ENCODE peak calls at places on chromosomes 11 and 22, in four cellular contexts. S is HEK293T, X is HepG2, O is K562. E is an unnamed sample.
A peak's percentile ranks its signal among the peaks of the same experiment; 100 is the strongest.

GRCh38 chr11:123145661-123146060 is 49.4 kb downstream of the CLMP start:
- DNase-seq in S (no peak), X (no peak), O (no peak), E (no peak)

GRCh38 chr11:41784513-41785335 is 325.3 kb upstream of the LRRC4C start:
- DNase-seq in S (no peak), X (no peak), O (no peak), E (no peak)

GRCh38 chr11:84249344-84250135 is 963.4 kb upstream of the CCDC90B start:
- DNase-seq in S (no peak), X (no peak), O (no peak), E (peak; percentile 25)

GRCh38 chr11:60915250-60915914 is 1.4 kb downstream of the TMEM109 start:
- DNase-seq in S (peak; percentile 44), X (no peak), O (no peak), E (peak; percentile 69)

GRCh38 chr11:8209208-8209807 is 40.5 kb upstream of the RIC3 start:
- DNase-seq in S (peak; percentile 62), X (no peak), O (peak; percentile 75), E (no peak)

GRCh38 chr11:44887598-44887997 is 63.1 kb downstream of the TP53I11 start:
- DNase-seq in S (no peak), X (no peak), O (no peak), E (no peak)

GRCh38 chr22:42769574-42770447 is 49.1 kb upstream of the A4GALT start:
- DNase-seq in S (no peak), X (no peak), O (peak; percentile 62), E (peak; percentile 44)

GRCh38 chr11:45147871-45148270 is 1.4 kb downstream of the PRDM11 start:
- DNase-seq in S (no peak), X (no peak), O (no peak), E (no peak)

GRCh38 chr22:30079952-30080533 is at the start of gene HORMAD2:
- DNase-seq in S (no peak), X (no peak), O (no peak), E (no peak)

GRCh38 chr11:64639885-64640284 is 48.9 kb downstream of the SLC22A12 start:
- DNase-seq in S (no peak), X (no peak), O (no peak), E (no peak)

GRCh38 chr11:10529279-10529678 is 11.7 kb downstream of the RNF141 start:
- DNase-seq in S (no peak), X (no peak), O (no peak), E (no peak)

GRCh38 chr11:63099555-63099954 is 44.5 kb downstream of the SLC22A24 start:
- DNase-seq in S (no peak), X (no peak), O (no peak), E (no peak)

GRCh38 chr22:29563652-29564460 is 10.3 kb upstream of the THOC5 start:
- DNase-seq in S (no peak), X (no peak), O (no peak), E (no peak)

GRCh38 chr11:118002010-118002540 is 15.9 kb downstream of the IL10RA start:
- DNase-seq in S (no peak), X (no peak), O (peak; percentile 62), E (no peak)

GRCh38 chr22:18103527-18104269 is 6.9 kb upstream of the TUBA8 start:
- DNase-seq in S (no peak), X (no peak), O (no peak), E (peak; percentile 65)

GRCh38 chr22:49942565-49943404 is 17.8 kb upstream of the PIM3 start:
- DNase-seq in S (no peak), X (peak; percentile 92), O (no peak), E (no peak)

GRCh38 chr22:25024895-25025294 is 72.4 kb downstream of the KIAA1671 start:
- DNase-seq in S (no peak), X (no peak), O (no peak), E (no peak)

GRCh38 chr11:71311176-71311925 is 59.0 kb upstream of the SHANK2 start:
- DNase-seq in S (no peak), X (no peak), O (no peak), E (no peak)

GRCh38 chr11:64409707-64410395 is 50.9 kb downstream of the RPS6KA4 start:
- DNase-seq in S (peak; percentile 33), X (no peak), O (no peak), E (no peak)

GRCh38 chr11:21625982-21626381 is 566.9 kb upstream of the ANO5 start:
- DNase-seq in S (no peak), X (no peak), O (no peak), E (no peak)

GRCh38 chr11:21628641-21629040 is 564.2 kb upstream of the ANO5 start:
- DNase-seq in S (no peak), X (no peak), O (no peak), E (no peak)

GRCh38 chr11:21622995-21623394 is 569.9 kb upstream of the ANO5 start:
- DNase-seq in S (no peak), X (no peak), O (no peak), E (no peak)
- TF ChIP-seq TARDBP in S (no peak), X (no peak), O (no peak), E (no peak)

GRCh38 chr11:47470671-47471070 is 21.7 kb upstream of the RAPSN start:
- DNase-seq in S (no peak), X (no peak), O (no peak), E (no peak)

GRCh38 chr11:47467372-47467771 is 18.4 kb upstream of the RAPSN start:
- DNase-seq in S (no peak), X (no peak), O (no peak), E (no peak)

GRCh38 chr11:47466701-47467250 is 17.8 kb upstream of the RAPSN start:
- DNase-seq in S (no peak), X (no peak), O (no peak), E (no peak)

GRCh38 chr11:47468598-47469214 is 19.8 kb upstream of the RAPSN start:
- DNase-seq in S (no peak), X (no peak), O (no peak), E (no peak)

DNA sequence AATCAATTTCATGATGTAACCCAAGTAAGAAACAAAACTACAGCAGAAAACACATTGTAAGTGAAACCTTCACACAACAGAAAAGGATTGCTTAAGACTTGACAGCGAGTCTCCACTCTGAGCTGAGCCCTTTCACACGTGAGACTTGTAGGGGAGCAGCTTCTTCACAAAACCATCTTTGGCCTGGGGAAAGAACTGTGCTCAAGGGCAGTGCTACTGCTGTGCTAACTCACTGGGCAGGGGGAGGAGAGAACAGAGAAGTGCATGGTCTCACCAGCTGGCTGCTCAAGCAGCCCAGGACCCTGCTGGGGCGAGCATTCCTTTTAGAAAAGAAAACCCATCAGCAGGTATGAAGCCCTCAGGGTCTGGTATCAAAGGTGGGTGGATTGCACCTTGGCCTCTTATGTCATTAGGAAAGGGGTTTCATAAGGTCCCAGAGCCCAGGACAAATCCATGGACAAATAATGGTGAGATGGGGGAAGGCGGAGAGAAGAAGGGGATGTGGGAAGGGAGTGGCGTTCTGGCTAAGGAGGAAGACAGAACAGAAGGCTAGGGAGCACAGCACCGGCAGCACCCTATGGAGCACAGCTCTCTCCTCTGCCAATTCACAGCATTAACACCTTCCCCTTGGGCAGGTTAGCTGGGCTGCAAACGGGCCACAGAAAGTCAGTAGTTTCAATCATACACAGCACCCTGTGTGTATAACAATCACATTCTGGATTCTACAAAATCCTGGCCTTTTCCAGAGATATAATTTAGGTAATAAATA is 20.7 kb upstream of the RAPSN start:
- DNase-seq in S (no peak), X (no peak), O (no peak), E (no peak)
- TF ChIP-seq TARDBP in S (no peak), X (no peak), O (no peak), E (no peak)

GRCh38 chr11:119623682-119624081 is 105.3 kb downstream of the NECTIN1 start:
- DNase-seq in S (no peak), X (no peak), O (no peak), E (no peak)
- TF ChIP-seq TARDBP in S (no peak), X (no peak), O (no peak), E (no peak)

DNA sequence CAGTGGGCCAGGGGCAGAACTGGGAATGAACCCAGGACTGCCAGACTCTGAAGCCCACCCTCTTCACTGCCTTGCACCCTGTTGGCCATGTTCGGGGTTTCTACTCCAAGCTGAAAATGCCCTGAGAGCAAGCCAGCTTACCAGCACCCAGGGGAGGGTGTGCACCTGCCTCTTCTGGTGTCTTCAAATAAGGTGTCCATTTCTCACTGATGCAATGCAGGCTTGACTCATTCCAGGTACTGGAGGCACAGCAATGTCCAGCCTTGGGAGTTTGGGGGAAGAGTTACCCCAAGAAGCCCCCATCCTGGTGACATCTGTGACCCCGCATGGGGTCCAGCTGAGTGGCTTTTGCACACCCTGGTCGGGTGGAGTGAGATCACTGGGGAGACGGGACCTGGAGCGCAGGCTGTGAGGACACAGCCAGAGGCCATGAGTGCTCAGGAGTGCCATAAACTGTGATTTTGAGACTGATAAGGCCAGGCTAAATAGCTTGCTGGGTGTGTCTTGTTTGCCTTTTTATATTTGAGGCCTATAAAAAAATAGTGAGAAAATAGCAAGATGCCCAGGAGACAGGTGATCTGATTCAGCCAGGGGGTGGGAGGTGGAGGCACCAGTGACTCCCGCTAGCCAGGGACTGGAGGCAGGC is 4.6 kb upstream of the CERK start:
- DNase-seq in S (no peak), X (no peak), O (no peak), E (no peak)
- TF ChIP-seq TARDBP in S (no peak), X (no peak), O (no peak), E (no peak)

DNA sequence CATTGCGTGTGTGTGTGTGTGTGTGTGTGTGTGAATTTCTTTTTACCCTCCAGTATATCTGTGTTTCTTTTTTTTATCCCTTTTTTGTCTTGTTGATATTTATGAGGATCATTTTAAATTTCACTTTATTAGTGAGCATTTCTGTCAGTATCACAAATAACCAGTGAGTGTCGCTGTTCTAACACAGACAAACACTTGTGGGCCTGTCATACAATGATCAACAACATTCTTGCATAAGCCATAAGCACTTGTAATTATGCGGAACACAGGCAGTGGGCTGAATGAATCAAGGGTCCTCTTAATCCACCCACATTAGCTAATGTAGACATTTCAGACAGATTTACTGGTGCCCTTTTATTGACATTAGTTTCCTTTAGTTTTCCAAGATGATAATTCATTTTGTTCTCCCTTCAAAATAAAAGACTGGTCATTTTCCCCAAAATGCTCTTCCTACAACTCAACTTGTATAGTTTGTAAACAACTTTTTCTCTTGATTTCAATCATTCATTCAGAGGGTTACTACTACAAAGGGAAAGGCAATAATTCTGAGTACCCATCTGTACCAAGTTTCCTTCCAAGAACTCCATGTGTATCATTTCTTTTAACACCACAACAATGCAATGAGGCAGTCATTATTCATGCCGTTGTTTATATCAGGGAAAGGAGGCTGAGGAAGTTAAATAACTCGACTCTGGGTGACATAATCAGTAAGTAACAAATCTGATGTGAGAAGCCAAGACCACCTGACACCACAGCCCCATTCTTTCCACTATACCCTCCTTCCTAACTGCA is 34.6 kb upstream of the ANO3 start:
- DNase-seq in S (peak; percentile 35), X (peak; percentile 58), O (peak; percentile 12), E (no peak)
- TF ChIP-seq TARDBP in S (no peak), X (no peak), O (no peak), E (no peak)

GRCh38 chr11:86046111-86046510 is 22.8 kb downstream of the PICALM start:
- DNase-seq in S (no peak), X (no peak), O (no peak), E (no peak)
- TF ChIP-seq TARDBP in S (no peak), X (no peak), O (no peak), E (no peak)